ENCODE peak calls at places on chromosomes 4 and X, in four cellular contexts. X is germinal center, C is ELR, V is foreskin fibroblast. F is an unnamed sample.

GRCh38 chr4:151911970-151912369 is 151.2 kb upstream of the GATB start:
- DNase-seq in X (no peak), C (no peak), V (no peak), F (no peak)

GRCh38 chrX:24424948-24425347 is 40.1 kb upstream of the PDK3 start:
- DNase-seq in X (no peak), V (peak), C (peak), F (no peak)

GRCh38 chrX:68830486-68831404 is 1.9 kb downstream of the EFNB1 start:
- DNase-seq in C (peak), X (no peak), V (no peak), F (no peak)

GRCh38 chr4:180057891-180058643 is 2185.1 kb upstream of the TENM3 start:
- DNase-seq in V (no peak), C (peak), X (peak), F (no peak)

GRCh38 chrX:103517246-103517645 is 2.0 kb downstream of the RAB40A start:
- DNase-seq in X (no peak), V (no peak), C (peak), F (no peak)

GRCh38 chrX:40893251-40893910 is 158.0 kb upstream of the MED14 start:
- DNase-seq in X (no peak), V (no peak), C (peak), F (no peak)

GRCh38 chrX:44733931-44734330 is 109.9 kb upstream of the DUSP21 start:
- DNase-seq in V (no peak), C (peak), X (no peak), F (no peak)

GRCh38 chr4:105282489-105282888 is 135.8 kb downstream of the TET2 start:
- DNase-seq in X (no peak), C (no peak), V (no peak), F (no peak)

GRCh38 chrX:138710311-138710791 is 1.2 kb downstream of the FGF13 start:
- DNase-seq in X (no peak), V (no peak), C (no peak), F (no peak)

GRCh38 chrX:39427492-39428289 is 626.4 kb downstream of the MID1IP1 start:
- DNase-seq in V (peak), C (peak), X (no peak), F (no peak)

GRCh38 chrX:30612250-30612655 is 34.7 kb upstream of the TASL start:
- DNase-seq in C (no peak), V (no peak), X (no peak), F (no peak)